ENCODE peak calls at places on chromosomes 12 and 14, in eight cellular contexts. N is astrocyte, S is GM23338, E is GM12878, Q is BJ, J is Peyer's patch, B is right atrium auricular region, D is transverse colon. L is an unnamed sample.

GRCh38 chr14:77190977-77191376 is 9.4 kb downstream of the TMEM63C start:
- DNase-seq in J (no peak), D (no peak), N (no peak), E (no peak), Q (no peak), B (no peak), S (peak), L (no peak)

GRCh38 chr12:108302471-108303311 is 36.4 kb downstream of the CMKLR1 start:
- DNase-seq in Q (no peak), S (peak), B (peak), J (peak), N (peak), D (peak), E (no peak), L (no peak)

GRCh38 chr14:67446371-67447032 is 34.5 kb upstream of the PLEK2 start:
- DNase-seq in D (no peak), B (no peak), N (no peak), E (no peak), J (no peak), Q (no peak), S (no peak), L (no peak)

GRCh38 chr14:24079521-24080141 is 8.3 kb downstream of the CPNE6 start:
- DNase-seq in E (no peak), D (no peak), N (no peak), B (no peak), S (peak), Q (no peak), J (no peak), L (no peak)

GRCh38 chr14:73452341-73453191 is 5.8 kb downstream of the NUMB start:
- DNase-seq in J (no peak), N (peak), D (no peak), Q (no peak), E (no peak), B (no peak), S (no peak), L (peak)

GRCh38 chr14:80784824-80785223 is 156.7 kb downstream of the CEP128 start:
- DNase-seq in B (no peak), J (no peak), N (no peak), S (no peak), E (no peak), D (no peak), Q (peak), L (no peak)

GRCh38 chr12:108214486-108214885 is 85.4 kb downstream of the WSCD2 start:
- DNase-seq in E (no peak), N (peak), Q (no peak), B (no peak), D (no peak), S (peak), J (no peak), L (no peak)

GRCh38 chr14:87108726-87109125 is 884.3 kb downstream of the GALC start:
- DNase-seq in J (no peak), S (no peak), Q (peak), D (no peak), N (peak), E (no peak), B (no peak), L (peak)

GRCh38 chr14:92426237-92426636 is 87.3 kb upstream of the RIN3 start:
- DNase-seq in B (no peak), Q (no peak), D (no peak), E (no peak), J (no peak), N (peak), S (no peak), L (peak)

GRCh38 chr14:23099212-23099861 is 4.0 kb downstream of the C14orf119 start:
- DNase-seq in J (no peak), N (no peak), S (no peak), B (no peak), Q (no peak), E (no peak), D (no peak), L (no peak)

GRCh38 chr12:11081987-11082386 is 10.1 kb downstream of the TAS2R43 start:
- DNase-seq in J (no peak), D (no peak), Q (no peak), E (no peak), B (no peak), N (no peak), S (no peak), L (no peak)

GRCh38 chr12:98126637-98127335 is 388.6 kb upstream of the TMPO start:
- DNase-seq in E (no peak), B (no peak), S (no peak), N (no peak), Q (no peak), D (no peak), J (no peak), L (no peak)

GRCh38 chr14:93965287-93965821 is 11.0 kb downstream of the ASB2 start:
- DNase-seq in J (no peak), N (peak), D (no peak), B (no peak), E (no peak), Q (peak), S (no peak), L (peak)

GRCh38 chr14:84217066-84217465 is 1312.9 kb upstream of the FLRT2 start:
- DNase-seq in S (no peak), Q (no peak), E (no peak), D (no peak), J (no peak), B (no peak), N (no peak), L (no peak)

GRCh38 chr14:53703457-53703856 is 253.2 kb downstream of the BMP4 start:
- DNase-seq in S (no peak), E (no peak), B (no peak), Q (no peak), J (no peak), N (no peak), D (no peak), L (no peak)

GRCh38 chr14:65798216-65798615 is 385.7 kb downstream of the FUT8 start:
- DNase-seq in S (no peak), N (no peak), D (no peak), Q (no peak), J (no peak), B (no peak), E (no peak), L (no peak)

GRCh38 chr14:101821528-101821927 is 60.0 kb downstream of the PPP2R5C start:
- DNase-seq in E (no peak), J (peak), D (no peak), N (no peak), S (no peak), Q (no peak), B (no peak), L (no peak)

GRCh38 chr14:90344285-90344684 is 12.5 kb upstream of the NRDE2 start:
- DNase-seq in B (no peak), D (no peak), J (no peak), E (no peak), Q (no peak), S (peak), N (no peak), L (no peak)

GRCh38 chr12:8784464-8784863 is 38.0 kb upstream of the A2ML1 start:
- DNase-seq in Q (no peak), J (no peak), N (no peak), B (peak), S (no peak), E (no peak), D (no peak), L (no peak)

GRCh38 chr12:132227782-132228417 is 83.6 kb downstream of the NOC4L start:
- DNase-seq in E (no peak), N (no peak), D (no peak), S (no peak), Q (no peak), J (no peak), B (no peak), L (no peak)

GRCh38 chr14:86321151-86321550 is 791.2 kb downstream of the FLRT2 start:
- DNase-seq in E (no peak), Q (no peak), J (no peak), S (no peak), D (no peak), B (no peak), N (no peak), L (no peak)

GRCh38 chr14:49691031-49691430 is 1.9 kb upstream of the KLHDC1 start:
- DNase-seq in S (peak), J (no peak), E (no peak), N (no peak), B (no peak), D (no peak), Q (no peak), L (no peak)

GRCh38 chr12:109890620-109891019 is 9.5 kb upstream of the TCHP start:
- DNase-seq in E (no peak), J (no peak), B (no peak), S (no peak), Q (no peak), D (no peak), N (no peak), L (no peak)

GRCh38 chr14:102140027-102140749 is 491 bp downstream of the WDR20 start:
- DNase-seq in E (no peak), Q (no peak), N (no peak), B (no peak), S (peak), D (peak), J (peak), L (no peak)

GRCh38 chr12:31875609-31875964 is 83.6 kb upstream of the RESF1 start:
- DNase-seq in N (no peak), J (no peak), S (no peak), Q (no peak), E (no peak), B (no peak), D (no peak), L (no peak)

GRCh38 chr14:61531741-61532505 is 163.4 kb upstream of the HIF1A start:
- DNase-seq in B (no peak), E (no peak), Q (no peak), D (peak), N (no peak), J (no peak), S (no peak), L (no peak)

GRCh38 chr12:113221181-113221996 is at the start of gene TPCN1:
- DNase-seq in J (peak), S (peak), B (peak), D (peak), E (peak), Q (peak), N (peak), L (peak)
- TF ChIP-seq CTCF in J (peak), S (peak), B (no peak), D (peak), E (no peak), Q (peak), N (no peak), L (peak)

DNA sequence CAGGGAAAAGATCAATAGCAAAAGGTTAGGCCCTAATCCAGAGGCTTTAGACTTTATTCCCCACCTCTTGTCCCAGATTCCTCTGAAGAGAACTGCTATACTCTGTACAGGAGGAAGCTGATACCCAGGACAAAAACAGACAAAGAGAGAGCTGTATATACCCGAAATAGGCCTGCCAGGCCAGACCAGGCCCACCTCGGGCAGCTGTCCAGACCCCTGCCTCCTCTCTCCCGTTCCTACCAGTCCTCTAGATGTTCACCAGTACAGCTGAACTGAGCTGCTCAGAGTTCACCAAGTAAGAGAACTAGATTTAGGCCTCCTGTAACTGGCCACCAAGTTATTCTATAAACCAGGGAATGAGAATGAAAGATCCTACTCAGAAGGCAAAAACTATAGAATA is 4.7 kb downstream of the CHD4 start:
- DNase-seq in J (no peak), D (no peak), S (no peak), N (no peak), E (no peak), B (no peak), Q (no peak), L (no peak)
- H3K4me3 ChIP-seq in J (no peak), D (no peak), S (no peak), N (no peak), E (peak), B (no peak), Q (no peak), L (no peak)

GRCh38 chr12:50990147-50990727 is 35.9 kb downstream of the SLC11A2 start:
- DNase-seq in Q (no peak), N (no peak), D (no peak), B (no peak), J (no peak), S (no peak), E (no peak), L (no peak)
- TF ChIP-seq CTCF in Q (no peak), N (no peak), D (no peak), B (no peak), J (no peak), S (no peak), E (no peak), L (no peak)

GRCh38 chr12:114403044-114403689 is 2.8 kb downstream of the TBX5 start:
- DNase-seq in D (no peak), N (no peak), Q (no peak), S (peak), E (no peak), B (no peak), J (no peak), L (no peak)
- H3K4me3 ChIP-seq in D (no peak), N (no peak), Q (peak), S (peak), E (no peak), B (peak), J (no peak), L (no peak)

GRCh38 chr12:121805800-121806555 is 2.2 kb downstream of the SETD1B start:
- DNase-seq in D (no peak), J (peak), N (no peak), Q (no peak), E (no peak), S (no peak), B (no peak), L (no peak)
- TF ChIP-seq CTCF in D (no peak), J (no peak), N (no peak), Q (no peak), E (no peak), S (no peak), B (no peak), L (no peak)

DNA sequence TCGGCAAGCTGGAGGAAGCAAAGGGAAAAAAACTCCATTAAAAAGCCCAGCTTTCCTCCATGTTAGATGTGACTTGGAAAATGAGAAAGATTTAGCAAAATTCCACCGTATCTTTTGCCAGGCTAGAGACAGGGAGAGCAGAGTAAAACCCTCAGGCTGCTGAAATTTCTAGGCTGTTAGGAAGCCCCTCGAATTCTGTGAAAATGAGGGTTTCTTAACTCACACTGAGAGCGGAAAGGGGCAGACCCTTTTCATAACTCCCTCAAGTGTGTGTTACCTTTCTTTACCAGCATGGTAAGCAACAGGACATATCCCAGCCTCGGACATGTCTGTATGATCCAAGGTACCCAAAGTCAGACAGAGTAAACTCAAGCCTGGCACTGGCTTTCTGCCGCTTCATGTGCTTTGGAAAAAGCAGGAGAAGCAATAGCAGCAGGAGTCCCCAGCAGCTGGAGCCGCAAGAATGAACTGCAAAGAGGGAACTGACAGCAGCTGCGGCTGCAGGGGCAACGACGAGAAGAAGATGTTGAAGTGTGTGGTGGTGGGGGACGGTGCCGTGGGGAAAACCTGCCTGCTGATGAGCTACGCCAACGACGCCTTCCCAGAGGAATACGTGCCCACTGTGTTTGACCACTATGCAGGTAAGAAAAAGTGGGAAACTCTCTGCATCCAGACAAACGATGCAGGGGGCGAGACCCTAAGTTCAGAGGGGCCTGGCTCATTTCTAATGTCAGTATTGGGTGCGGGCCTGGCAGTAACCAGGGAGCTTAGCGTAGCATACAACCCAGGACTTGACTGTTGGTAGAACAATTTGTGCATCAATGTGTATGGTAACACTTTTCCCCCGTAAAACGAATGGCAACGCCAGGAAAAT is at the start of gene RHOJ:
- DNase-seq in Q (no peak), S (peak), E (no peak), D (peak), J (peak), B (no peak), N (peak), L (no peak)
- H3K4me3 ChIP-seq in Q (peak), S (peak), E (no peak), D (peak), J (peak), B (peak), N (peak), L (peak)

L was measured in AG04449.